ENCODE peak calls at places on chromosomes 6 and 20, in five cellular contexts. One of them, this sample, is unnamed.

GRCh38 chr6:145015739-145016558 is 719.4 kb downstream of the EPM2A start:
- DNase-seq in MCF 10A: peak
- DNase-seq in transverse colon: no peak
- DNase-seq in heart left ventricle: no peak
- DNase-seq in spleen: no peak
- DNase-seq in this sample: no peak

GRCh38 chr6:54191460-54191859 is 80.2 kb downstream of the MLIP start:
- DNase-seq in heart left ventricle: no peak
- DNase-seq in transverse colon: no peak
- DNase-seq in spleen: no peak
- DNase-seq in MCF 10A: no peak
- DNase-seq in this sample: no peak

GRCh38 chr6:71393471-71393870 is 104.9 kb downstream of the OGFRL1 start:
- DNase-seq in heart left ventricle: peak
- DNase-seq in transverse colon: no peak
- DNase-seq in spleen: no peak
- DNase-seq in MCF 10A: no peak
- DNase-seq in this sample: no peak

GRCh38 chr6:118705799-118706481 is 54.5 kb upstream of the CEP85L start:
- DNase-seq in heart left ventricle: peak
- DNase-seq in transverse colon: peak
- DNase-seq in MCF 10A: peak
- DNase-seq in spleen: no peak
- DNase-seq in this sample: no peak

GRCh38 chr20:8309638-8310037 is 177.6 kb downstream of the PLCB1 start:
- DNase-seq in heart left ventricle: no peak
- DNase-seq in MCF 10A: no peak
- DNase-seq in spleen: no peak
- DNase-seq in transverse colon: no peak
- DNase-seq in this sample: no peak

GRCh38 chr20:3407426-3408250 is at the start of gene DNAAF9:
- DNase-seq in spleen: peak
- DNase-seq in heart left ventricle: peak
- DNase-seq in MCF 10A: peak
- DNase-seq in transverse colon: peak
- DNase-seq in this sample: peak

GRCh38 chr6:105509506-105510331 is 106.8 kb upstream of the PREP start:
- DNase-seq in transverse colon: no peak
- DNase-seq in MCF 10A: no peak
- DNase-seq in heart left ventricle: peak
- DNase-seq in spleen: no peak
- DNase-seq in this sample: no peak

GRCh38 chr6:133873538-133873937 is 15.4 kb upstream of the TCF21 start:
- DNase-seq in MCF 10A: no peak
- DNase-seq in transverse colon: no peak
- DNase-seq in spleen: no peak
- DNase-seq in heart left ventricle: no peak
- DNase-seq in this sample: no peak

GRCh38 chr20:58054744-58055373 is 173.6 kb downstream of the ANKRD60 start:
- DNase-seq in spleen: no peak
- DNase-seq in heart left ventricle: peak
- DNase-seq in MCF 10A: no peak
- DNase-seq in transverse colon: peak
- DNase-seq in this sample: no peak

GRCh38 chr6:128152551-128152950 is 251.7 kb upstream of the THEMIS start:
- DNase-seq in transverse colon: no peak
- DNase-seq in heart left ventricle: no peak
- DNase-seq in spleen: no peak
- DNase-seq in MCF 10A: no peak
- DNase-seq in this sample: no peak

GRCh38 chr6:36028887-36029324 is 1.3 kb downstream of the MAPK14 start:
- DNase-seq in spleen: peak
- DNase-seq in heart left ventricle: peak
- DNase-seq in transverse colon: peak
- DNase-seq in MCF 10A: peak
- DNase-seq in this sample: peak

GRCh38 chr20:14093652-14094051 is 98.3 kb downstream of the MACROD2 start:
- DNase-seq in heart left ventricle: no peak
- DNase-seq in transverse colon: no peak
- DNase-seq in spleen: no peak
- DNase-seq in MCF 10A: no peak
- DNase-seq in this sample: no peak

GRCh38 chr6:124879992-124880355 is 82.3 kb upstream of the RNF217 start:
- DNase-seq in MCF 10A: no peak
- DNase-seq in spleen: no peak
- DNase-seq in heart left ventricle: no peak
- DNase-seq in transverse colon: no peak
- DNase-seq in this sample: no peak

GRCh38 chr6:26387565-26387964 is 4.7 kb downstream of the BTN2A2 start:
- DNase-seq in transverse colon: no peak
- DNase-seq in spleen: no peak
- DNase-seq in heart left ventricle: no peak
- DNase-seq in MCF 10A: no peak
- DNase-seq in this sample: no peak

GRCh38 chr6:28587011-28587745 is 61.5 kb downstream of the GPX5 start:
- DNase-seq in heart left ventricle: peak
- DNase-seq in transverse colon: peak
- DNase-seq in spleen: peak
- DNase-seq in MCF 10A: peak
- DNase-seq in this sample: peak

GRCh38 chr20:37921341-37921929 is 18.5 kb downstream of the VSTM2L start:
- DNase-seq in spleen: no peak
- DNase-seq in transverse colon: no peak
- DNase-seq in heart left ventricle: no peak
- DNase-seq in MCF 10A: no peak
- DNase-seq in this sample: no peak

GRCh38 chr6:159877256-159877808 is 13.5 kb upstream of the MAS1 start:
- DNase-seq in spleen: no peak
- DNase-seq in MCF 10A: no peak
- DNase-seq in transverse colon: no peak
- DNase-seq in heart left ventricle: no peak
- DNase-seq in this sample: no peak

GRCh38 chr6:11066505-11067347 is 22.6 kb upstream of the ELOVL2 start:
- DNase-seq in heart left ventricle: no peak
- DNase-seq in transverse colon: no peak
- DNase-seq in MCF 10A: no peak
- DNase-seq in spleen: no peak
- DNase-seq in this sample: no peak

GRCh38 chr6:149887343-149887742 is 10.6 kb downstream of the RAET1E start:
- DNase-seq in heart left ventricle: no peak
- DNase-seq in transverse colon: no peak
- DNase-seq in MCF 10A: peak
- DNase-seq in spleen: no peak
- DNase-seq in this sample: no peak

GRCh38 chr20:46964299-46965123 is 69.9 kb downstream of the EYA2 start:
- DNase-seq in heart left ventricle: no peak
- DNase-seq in spleen: peak
- DNase-seq in MCF 10A: no peak
- DNase-seq in transverse colon: no peak
- DNase-seq in this sample: no peak

GRCh38 chr20:48192109-48192508 is 406.8 kb upstream of the SULF2 start:
- DNase-seq in transverse colon: peak
- DNase-seq in spleen: no peak
- DNase-seq in heart left ventricle: no peak
- DNase-seq in MCF 10A: no peak
- DNase-seq in this sample: no peak

GRCh38 chr6:150482883-150483409 is 114.1 kb downstream of the IYD start:
- DNase-seq in MCF 10A: no peak
- DNase-seq in spleen: no peak
- DNase-seq in heart left ventricle: no peak
- DNase-seq in transverse colon: no peak
- DNase-seq in this sample: no peak

GRCh38 chr6:136030131-136030530 is 178.6 kb downstream of the PDE7B start:
- DNase-seq in spleen: no peak
- DNase-seq in transverse colon: no peak
- DNase-seq in heart left ventricle: no peak
- DNase-seq in MCF 10A: no peak
- DNase-seq in this sample: no peak

GRCh38 chr20:33882481-33882880 is 71.3 kb downstream of the CHMP4B start:
- DNase-seq in MCF 10A: no peak
- DNase-seq in heart left ventricle: no peak
- DNase-seq in spleen: no peak
- DNase-seq in transverse colon: no peak
- DNase-seq in this sample: no peak

GRCh38 chr6:113971786-113972185 is 838 bp upstream of the HDAC2 start:
- DNase-seq in MCF 10A: peak
- DNase-seq in transverse colon: no peak
- DNase-seq in spleen: no peak
- DNase-seq in heart left ventricle: no peak
- DNase-seq in this sample: no peak

GRCh38 chr20:32641464-32641863 is 32.3 kb downstream of the C20orf203 start:
- DNase-seq in transverse colon: no peak
- DNase-seq in spleen: no peak
- DNase-seq in heart left ventricle: no peak
- DNase-seq in MCF 10A: no peak
- DNase-seq in this sample: no peak

GRCh38 chr6:136525586-136526195 is 24.5 kb downstream of the MAP7 start:
- DNase-seq in heart left ventricle: no peak
- DNase-seq in MCF 10A: no peak
- DNase-seq in transverse colon: no peak
- DNase-seq in spleen: no peak
- DNase-seq in this sample: no peak

GRCh38 chr20:36097331-36097730 is 57.2 kb upstream of the EPB41L1 start:
- DNase-seq in transverse colon: peak
- DNase-seq in heart left ventricle: no peak
- DNase-seq in spleen: no peak
- DNase-seq in MCF 10A: peak
- DNase-seq in this sample: no peak

DNA sequence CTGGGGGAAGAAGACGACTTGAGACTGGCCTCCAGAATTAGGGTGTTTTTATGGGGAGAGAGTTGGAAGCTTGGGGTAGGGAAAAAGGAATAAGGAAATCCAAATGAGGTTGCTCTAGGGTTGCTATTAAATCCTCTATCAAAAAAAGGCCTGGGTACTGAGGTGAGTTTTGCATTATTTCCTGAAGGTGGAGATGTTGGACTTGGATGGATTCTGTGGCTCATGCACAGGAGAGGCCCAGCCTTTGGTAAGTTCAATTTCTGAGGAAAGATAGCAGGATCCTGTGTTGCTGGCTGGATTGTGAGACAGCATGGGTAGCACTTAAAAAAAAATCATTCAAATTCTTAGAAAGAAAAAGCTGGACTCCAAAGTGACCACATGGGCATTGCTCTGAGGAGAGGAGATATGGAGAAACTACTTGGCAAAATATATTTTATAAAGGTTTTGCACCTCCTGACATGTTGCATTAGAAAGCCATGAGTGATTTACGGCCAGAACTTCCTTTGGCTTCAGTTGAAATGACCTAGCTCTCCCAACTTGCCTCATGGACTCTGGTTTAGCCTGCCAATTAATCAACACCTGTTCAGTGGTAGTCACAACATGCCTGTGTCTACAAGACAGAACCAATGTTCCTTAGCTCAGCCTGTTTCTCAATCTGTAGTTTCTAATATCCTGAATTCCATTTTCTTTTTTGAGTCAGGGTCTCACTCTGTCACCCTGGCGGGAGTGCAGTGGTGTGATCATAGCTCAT is 152.1 kb upstream of the RALGAPA2 start:
- DNase-seq in MCF 10A: peak
- DNase-seq in heart left ventricle: no peak
- DNase-seq in spleen: no peak
- DNase-seq in transverse colon: no peak
- DNase-seq in this sample: no peak
- TF ChIP-seq CTCF in MCF 10A: peak
- TF ChIP-seq CTCF in heart left ventricle: peak
- TF ChIP-seq CTCF in spleen: no peak
- TF ChIP-seq CTCF in transverse colon: no peak
- TF ChIP-seq CTCF in this sample: no peak

DNA sequence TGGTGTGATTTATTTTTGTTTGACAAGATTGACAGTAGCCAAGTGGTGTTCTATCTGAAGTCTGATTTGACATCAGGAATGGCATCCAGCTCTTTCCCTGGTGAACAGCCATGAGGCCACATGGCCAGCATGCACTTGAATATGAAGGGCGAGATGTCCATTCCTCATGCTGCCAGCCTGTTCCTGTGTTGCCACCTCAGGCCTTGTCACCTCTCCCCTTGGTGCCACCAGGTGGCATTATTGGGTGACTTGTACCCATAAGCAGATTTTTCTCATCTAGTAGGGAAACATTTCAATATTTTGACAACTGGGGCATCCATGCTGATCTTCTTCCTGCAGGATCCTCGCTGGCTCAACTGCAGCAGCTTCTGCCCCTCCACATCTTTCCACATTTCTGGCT is 199.1 kb downstream of the ERMARD start:
- DNase-seq in spleen: no peak
- DNase-seq in heart left ventricle: no peak
- DNase-seq in MCF 10A: peak
- DNase-seq in transverse colon: no peak
- DNase-seq in this sample: peak
- TF ChIP-seq CTCF in spleen: no peak
- TF ChIP-seq CTCF in heart left ventricle: peak
- TF ChIP-seq CTCF in MCF 10A: no peak
- TF ChIP-seq CTCF in transverse colon: peak
- TF ChIP-seq CTCF in this sample: no peak

GRCh38 chr20:52259295-52259694 is 67.7 kb upstream of the ZFP64 start:
- DNase-seq in transverse colon: no peak
- DNase-seq in heart left ventricle: no peak
- DNase-seq in spleen: no peak
- DNase-seq in MCF 10A: no peak
- DNase-seq in this sample: no peak

GRCh38 chr20:52261792-52262191 is 70.2 kb upstream of the ZFP64 start:
- DNase-seq in MCF 10A: no peak
- DNase-seq in transverse colon: no peak
- DNase-seq in spleen: no peak
- DNase-seq in heart left ventricle: no peak
- DNase-seq in this sample: no peak

GRCh38 chr20:52251827-52252226 is 60.2 kb upstream of the ZFP64 start:
- DNase-seq in heart left ventricle: no peak
- DNase-seq in MCF 10A: no peak
- DNase-seq in spleen: no peak
- DNase-seq in transverse colon: no peak
- DNase-seq in this sample: no peak

GRCh38 chr20:52251137-52251700 is 59.6 kb upstream of the ZFP64 start:
- DNase-seq in transverse colon: no peak
- DNase-seq in spleen: no peak
- DNase-seq in MCF 10A: no peak
- DNase-seq in heart left ventricle: no peak
- DNase-seq in this sample: no peak

GRCh38 chr20:52256465-52256864 is 64.9 kb upstream of the ZFP64 start:
- DNase-seq in spleen: no peak
- DNase-seq in transverse colon: no peak
- DNase-seq in MCF 10A: no peak
- DNase-seq in heart left ventricle: no peak
- DNase-seq in this sample: no peak
- TF ChIP-seq CTCF in spleen: no peak
- TF ChIP-seq CTCF in transverse colon: no peak
- TF ChIP-seq CTCF in MCF 10A: no peak
- TF ChIP-seq CTCF in heart left ventricle: no peak
- TF ChIP-seq CTCF in this sample: no peak

DNA sequence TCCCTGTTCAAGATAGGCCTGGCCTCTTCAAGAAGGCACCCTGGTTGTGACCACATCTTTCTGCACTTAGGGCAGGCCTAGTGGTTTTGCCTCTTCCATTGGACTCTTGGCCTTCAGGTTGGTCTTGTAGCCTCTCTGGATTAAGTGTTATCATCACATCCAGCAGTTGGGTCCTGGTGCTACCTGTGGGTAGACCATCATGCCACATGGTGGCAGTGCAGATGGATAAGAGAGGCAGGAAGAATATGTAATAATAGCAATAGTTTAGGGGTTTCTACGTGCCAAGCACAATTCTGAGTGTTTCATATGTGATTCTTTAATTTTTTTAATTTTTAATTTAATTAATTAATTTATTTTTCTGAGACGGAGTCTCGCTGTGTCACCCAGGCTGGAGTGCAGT is 28.5 kb upstream of the SNRPB2 start:
- DNase-seq in spleen: no peak
- DNase-seq in heart left ventricle: no peak
- DNase-seq in transverse colon: no peak
- DNase-seq in MCF 10A: peak
- DNase-seq in this sample: no peak
- TF ChIP-seq CTCF in spleen: no peak
- TF ChIP-seq CTCF in heart left ventricle: no peak
- TF ChIP-seq CTCF in transverse colon: peak
- TF ChIP-seq CTCF in MCF 10A: no peak
- TF ChIP-seq CTCF in this sample: no peak

This sample was measured in activated B cell treated with CpG ODN at 0.5 μM for 24 hours.